ENCODE peak calls at places on chromosome 1, in five cellular contexts. X is stimulated activated naive CD8-positive, alpha-beta T cell treated with anti-CD3 and anti-CD28 coated beads, Interleukin-15, amount 100 ng/mL, for 72 hours; D is kidney tubule cell; S is hippocampal formation; J is H9. Q is an unnamed sample.

GRCh38 chr1:234997201-234998173 is 131.2 kb downstream of the TOMM20 start:
- DNase-seq in D (peak; percentile 100), J (no peak), S (peak; percentile 88), X (no peak), Q (peak; percentile 100)

GRCh38 chr1:172851077-172851476 is 192.2 kb downstream of the FASLG start:
- DNase-seq in X (no peak), D (no peak), J (peak; percentile 39), S (no peak), Q (no peak)

GRCh38 chr1:245684111-245684510 is 529.3 kb downstream of the KIF26B start:
- DNase-seq in S (no peak), J (no peak), X (no peak), D (no peak), Q (no peak)

GRCh38 chr1:109910123-109910962 is at the start of gene CSF1:
- DNase-seq in D (peak; percentile 87), S (peak; percentile 76), J (peak; percentile 49), X (peak; percentile 75), Q (peak; percentile 97)

GRCh38 chr1:113860891-113861290 is 10.6 kb downstream of the PTPN22 start:
- DNase-seq in J (no peak), D (peak; percentile 61), S (no peak), X (no peak), Q (no peak)

GRCh38 chr1:202915146-202915545 is 11.9 kb downstream of the KLHL12 start:
- DNase-seq in D (no peak), S (no peak), J (no peak), X (no peak), Q (no peak)

GRCh38 chr1:181129771-181130606 is 41.5 kb downstream of the IER5 start:
- DNase-seq in J (no peak), S (peak; percentile 48), D (no peak), X (no peak), Q (no peak)

GRCh38 chr1:12132078-12132477 is 34.7 kb upstream of the TNFRSF1B start:
- DNase-seq in J (no peak), D (no peak), X (no peak), S (no peak), Q (no peak)

GRCh38 chr1:37726746-37727145 is 34.4 kb downstream of the CDCA8 start:
- DNase-seq in J (no peak), S (no peak), X (no peak), D (no peak), Q (no peak)

Q was measured in lower leg skin.